ENCODE peak calls at places on chromosomes 2 and 18, in nine cellular contexts. D, U, G, P, V, L, H, A and W are unnamed samples.

GRCh38 chr18:35415511-35416427 is 38.6 kb upstream of the ZNF396 start:
- DNase-seq in G (no peak), D (peak), P (no peak), A (no peak), V (no peak), U (no peak), H (no peak), L (no peak), W (no peak)

GRCh38 chr2:29810956-29811355 is 110.4 kb downstream of the ALK start:
- DNase-seq in A (no peak), V (no peak), H (peak), G (no peak), L (no peak), D (peak), U (no peak), P (no peak), W (no peak)

GRCh38 chr18:26780520-26781325 is 84.8 kb downstream of the AQP4 start:
- DNase-seq in A (no peak), L (no peak), U (no peak), H (no peak), P (no peak), G (no peak), D (no peak), V (no peak), W (no peak)

GRCh38 chr18:50410008-50410407 is 35.2 kb downstream of the SKA1 start:
- DNase-seq in H (no peak), V (no peak), G (no peak), U (no peak), L (no peak), A (no peak), D (no peak), P (no peak), W (no peak)

GRCh38 chr2:9179572-9180201 is 26.9 kb upstream of the ASAP2 start:
- DNase-seq in U (no peak), V (no peak), G (peak), D (no peak), H (peak), L (no peak), P (peak), A (no peak), W (no peak)

GRCh38 chr18:71136487-71136886 is 847.6 kb downstream of the SOCS6 start:
- DNase-seq in L (no peak), G (no peak), A (no peak), H (no peak), P (no peak), V (peak), D (no peak), U (no peak), W (no peak)

GRCh38 chr2:136212426-136213378 is 94.8 kb upstream of the CXCR4 start:
- DNase-seq in U (no peak), L (no peak), A (no peak), D (no peak), P (no peak), V (no peak), H (no peak), G (no peak), W (no peak)

GRCh38 chr18:68406761-68407160 is 308.1 kb downstream of the TMX3 start:
- DNase-seq in A (no peak), P (no peak), G (no peak), D (no peak), L (no peak), V (no peak), H (no peak), U (no peak), W (no peak)

GRCh38 chr2:71675296-71675695 is 221.9 kb downstream of the DYSF start:
- DNase-seq in A (peak), P (no peak), V (peak), G (peak), L (no peak), H (no peak), D (peak), U (no peak), W (no peak)

GRCh38 chr2:19733951-19734425 is 167.8 kb downstream of the TTC32 start:
- DNase-seq in G (no peak), V (no peak), D (peak), H (no peak), U (no peak), P (peak), A (no peak), L (no peak), W (no peak)